ENCODE peak calls at places on chromosomes 6 and 20, in six cellular contexts. One of them, this sample, is unnamed.

GRCh38 chr6:68958327-68958726 is 323.2 kb downstream of the ADGRB3 start:
- DNase-seq in testis: no peak
- DNase-seq in ovary: no peak
- DNase-seq in neural progenitor cell: no peak
- DNase-seq in tibial artery: no peak
- DNase-seq in adrenal gland: no peak
- DNase-seq in this sample: no peak

GRCh38 chr20:42740191-42740870 is 449.4 kb downstream of the PTPRT start:
- DNase-seq in tibial artery: no peak
- DNase-seq in neural progenitor cell: no peak
- DNase-seq in ovary: no peak
- DNase-seq in adrenal gland: no peak
- DNase-seq in testis: no peak
- DNase-seq in this sample: no peak

GRCh38 chr6:43217351-43217750 is 11.9 kb downstream of the DNPH1 start:
- DNase-seq in testis: no peak
- DNase-seq in neural progenitor cell: no peak
- DNase-seq in ovary: no peak
- DNase-seq in tibial artery: peak
- DNase-seq in adrenal gland: no peak
- DNase-seq in this sample: no peak

GRCh38 chr6:45677381-45677992 is 299.8 kb upstream of the SUPT3H start:
- DNase-seq in neural progenitor cell: no peak
- DNase-seq in testis: peak
- DNase-seq in ovary: no peak
- DNase-seq in adrenal gland: peak
- DNase-seq in tibial artery: no peak
- DNase-seq in this sample: peak

GRCh38 chr6:11889574-11889973 is 111.0 kb upstream of the ADTRP start:
- DNase-seq in testis: no peak
- DNase-seq in adrenal gland: no peak
- DNase-seq in neural progenitor cell: no peak
- DNase-seq in tibial artery: no peak
- DNase-seq in ovary: no peak
- DNase-seq in this sample: no peak

GRCh38 chr20:42887281-42887680 is 302.4 kb downstream of the PTPRT start:
- DNase-seq in neural progenitor cell: no peak
- DNase-seq in ovary: no peak
- DNase-seq in testis: no peak
- DNase-seq in adrenal gland: no peak
- DNase-seq in tibial artery: no peak
- DNase-seq in this sample: no peak

GRCh38 chr6:102660288-102660687 is 1266.8 kb downstream of the GRIK2 start:
- DNase-seq in neural progenitor cell: no peak
- DNase-seq in testis: no peak
- DNase-seq in adrenal gland: no peak
- DNase-seq in ovary: no peak
- DNase-seq in tibial artery: no peak
- DNase-seq in this sample: no peak

GRCh38 chr20:19757973-19758887 is at the start of gene RIN2:
- DNase-seq in tibial artery: peak
- DNase-seq in testis: peak
- DNase-seq in neural progenitor cell: peak
- DNase-seq in adrenal gland: peak
- DNase-seq in ovary: peak
- DNase-seq in this sample: peak

GRCh38 chr6:127924440-127924839 is 23.6 kb upstream of the THEMIS start:
- DNase-seq in adrenal gland: no peak
- DNase-seq in ovary: no peak
- DNase-seq in neural progenitor cell: no peak
- DNase-seq in testis: no peak
- DNase-seq in tibial artery: no peak
- DNase-seq in this sample: no peak

GRCh38 chr20:24363031-24363430 is 106.4 kb upstream of the SYNDIG1 start:
- DNase-seq in adrenal gland: no peak
- DNase-seq in tibial artery: no peak
- DNase-seq in ovary: no peak
- DNase-seq in testis: no peak
- DNase-seq in neural progenitor cell: no peak
- DNase-seq in this sample: no peak

GRCh38 chr20:45042978-45043377 is 57.9 kb downstream of the KCNS1 start:
- DNase-seq in adrenal gland: no peak
- DNase-seq in neural progenitor cell: no peak
- DNase-seq in tibial artery: no peak
- DNase-seq in ovary: no peak
- DNase-seq in testis: no peak
- DNase-seq in this sample: no peak

GRCh38 chr6:53209681-53210080 is 61.0 kb upstream of the GCM1 start:
- DNase-seq in ovary: no peak
- DNase-seq in tibial artery: no peak
- DNase-seq in testis: no peak
- DNase-seq in adrenal gland: no peak
- DNase-seq in neural progenitor cell: no peak
- DNase-seq in this sample: peak

GRCh38 chr6:87287251-87287650 is 35.1 kb upstream of the SMIM8 start:
- DNase-seq in tibial artery: no peak
- DNase-seq in adrenal gland: no peak
- DNase-seq in testis: no peak
- DNase-seq in ovary: no peak
- DNase-seq in neural progenitor cell: no peak
- DNase-seq in this sample: no peak

GRCh38 chr20:54475334-54476287 is at the start of gene DOK5:
- DNase-seq in neural progenitor cell: peak
- DNase-seq in tibial artery: no peak
- DNase-seq in ovary: no peak
- DNase-seq in testis: peak
- DNase-seq in adrenal gland: no peak
- DNase-seq in this sample: no peak

GRCh38 chr6:111818539-111819226 is 54.6 kb downstream of the FYN start:
- DNase-seq in tibial artery: no peak
- DNase-seq in adrenal gland: no peak
- DNase-seq in ovary: no peak
- DNase-seq in testis: no peak
- DNase-seq in neural progenitor cell: no peak
- DNase-seq in this sample: no peak

GRCh38 chr6:165967768-165968408 is 199.8 kb downstream of the TBXT start:
- DNase-seq in neural progenitor cell: no peak
- DNase-seq in ovary: no peak
- DNase-seq in adrenal gland: no peak
- DNase-seq in tibial artery: no peak
- DNase-seq in testis: no peak
- DNase-seq in this sample: no peak

GRCh38 chr6:72939029-72939428 is 286.3 kb downstream of the KHDC1L start:
- DNase-seq in neural progenitor cell: no peak
- DNase-seq in testis: no peak
- DNase-seq in tibial artery: peak
- DNase-seq in adrenal gland: no peak
- DNase-seq in ovary: no peak
- DNase-seq in this sample: no peak

GRCh38 chr6:64685401-64685800 is 1021.6 kb downstream of the EYS start:
- DNase-seq in neural progenitor cell: no peak
- DNase-seq in ovary: no peak
- DNase-seq in tibial artery: no peak
- DNase-seq in testis: no peak
- DNase-seq in adrenal gland: no peak
- DNase-seq in this sample: no peak

GRCh38 chr20:32483351-32484220 is 101.5 kb downstream of the NOL4L start:
- DNase-seq in adrenal gland: peak
- DNase-seq in tibial artery: no peak
- DNase-seq in ovary: peak
- DNase-seq in neural progenitor cell: peak
- DNase-seq in testis: peak
- DNase-seq in this sample: peak
- TF ChIP-seq CTCF in adrenal gland: no peak
- TF ChIP-seq CTCF in tibial artery: no peak
- TF ChIP-seq CTCF in ovary: no peak
- TF ChIP-seq CTCF in neural progenitor cell: no peak
- TF ChIP-seq CTCF in testis: no peak
- TF ChIP-seq CTCF in this sample: peak

DNA sequence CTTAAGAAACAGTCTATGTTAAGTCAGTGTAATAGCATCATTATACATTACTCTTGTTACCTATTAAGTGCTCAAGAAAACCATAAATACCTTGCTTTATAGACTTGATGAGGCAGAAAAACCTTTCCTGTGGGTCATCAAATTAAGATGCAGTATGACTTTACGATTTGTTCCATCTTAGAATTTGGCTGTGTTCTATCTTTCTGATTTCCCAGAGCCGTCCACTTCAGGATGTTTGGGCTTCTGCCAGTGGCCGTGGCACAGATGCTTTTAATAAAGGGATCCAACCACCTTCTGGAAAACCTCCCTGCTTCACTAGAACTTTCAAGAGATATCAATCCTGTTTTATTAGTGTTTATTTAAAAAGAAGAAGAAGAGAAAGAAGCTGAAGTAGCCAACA is 71.2 kb downstream of the PDE7B start:
- DNase-seq in testis: no peak
- DNase-seq in adrenal gland: no peak
- DNase-seq in neural progenitor cell: no peak
- DNase-seq in ovary: no peak
- DNase-seq in tibial artery: no peak
- DNase-seq in this sample: no peak
- H3K4me3 ChIP-seq in testis: no peak
- H3K4me3 ChIP-seq in adrenal gland: no peak
- H3K4me3 ChIP-seq in neural progenitor cell: no peak
- H3K4me3 ChIP-seq in ovary: no peak
- H3K4me3 ChIP-seq in tibial artery: no peak
- H3K4me3 ChIP-seq in this sample: no peak

GRCh38 chr6:35972471-35972985 is 51.6 kb upstream of the SRPK1 start:
- DNase-seq in ovary: no peak
- DNase-seq in tibial artery: no peak
- DNase-seq in neural progenitor cell: peak
- DNase-seq in testis: peak
- DNase-seq in adrenal gland: no peak
- DNase-seq in this sample: no peak
- TF ChIP-seq CTCF in ovary: no peak
- TF ChIP-seq CTCF in tibial artery: no peak
- TF ChIP-seq CTCF in neural progenitor cell: peak
- TF ChIP-seq CTCF in testis: no peak
- TF ChIP-seq CTCF in adrenal gland: no peak
- TF ChIP-seq CTCF in this sample: no peak

GRCh38 chr6:6592836-6593235 is 4.3 kb downstream of the LY86 start:
- DNase-seq in neural progenitor cell: no peak
- DNase-seq in testis: no peak
- DNase-seq in ovary: no peak
- DNase-seq in adrenal gland: no peak
- DNase-seq in tibial artery: no peak
- DNase-seq in this sample: no peak
- H3K4me3 ChIP-seq in neural progenitor cell: no peak
- H3K4me3 ChIP-seq in testis: no peak
- H3K4me3 ChIP-seq in ovary: no peak
- H3K4me3 ChIP-seq in adrenal gland: no peak
- H3K4me3 ChIP-seq in tibial artery: no peak
- H3K4me3 ChIP-seq in this sample: no peak

DNA sequence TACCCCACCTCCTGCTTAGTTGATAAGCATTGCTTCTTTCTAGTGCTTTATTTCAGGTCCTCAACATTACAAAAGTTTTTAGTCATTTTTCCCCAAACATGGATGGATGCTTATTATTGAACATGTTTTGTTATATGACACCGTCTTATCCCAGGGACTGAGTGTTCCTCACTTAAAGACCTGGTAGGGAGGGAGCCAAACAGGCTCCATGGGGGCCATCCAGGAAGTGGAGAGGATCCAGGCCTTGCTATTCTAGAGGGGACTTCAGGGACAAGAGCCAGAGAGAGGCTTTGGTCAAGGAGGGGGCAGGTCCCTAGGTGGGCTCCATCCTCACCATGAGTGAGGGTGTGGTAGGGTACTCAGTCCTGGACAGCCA is 7.4 kb downstream of the SLC32A1 start:
- DNase-seq in adrenal gland: no peak
- DNase-seq in ovary: no peak
- DNase-seq in testis: no peak
- DNase-seq in neural progenitor cell: no peak
- DNase-seq in tibial artery: no peak
- DNase-seq in this sample: no peak
- TF ChIP-seq CTCF in adrenal gland: peak
- TF ChIP-seq CTCF in ovary: no peak
- TF ChIP-seq CTCF in testis: no peak
- TF ChIP-seq CTCF in neural progenitor cell: no peak
- TF ChIP-seq CTCF in tibial artery: no peak
- TF ChIP-seq CTCF in this sample: no peak

DNA sequence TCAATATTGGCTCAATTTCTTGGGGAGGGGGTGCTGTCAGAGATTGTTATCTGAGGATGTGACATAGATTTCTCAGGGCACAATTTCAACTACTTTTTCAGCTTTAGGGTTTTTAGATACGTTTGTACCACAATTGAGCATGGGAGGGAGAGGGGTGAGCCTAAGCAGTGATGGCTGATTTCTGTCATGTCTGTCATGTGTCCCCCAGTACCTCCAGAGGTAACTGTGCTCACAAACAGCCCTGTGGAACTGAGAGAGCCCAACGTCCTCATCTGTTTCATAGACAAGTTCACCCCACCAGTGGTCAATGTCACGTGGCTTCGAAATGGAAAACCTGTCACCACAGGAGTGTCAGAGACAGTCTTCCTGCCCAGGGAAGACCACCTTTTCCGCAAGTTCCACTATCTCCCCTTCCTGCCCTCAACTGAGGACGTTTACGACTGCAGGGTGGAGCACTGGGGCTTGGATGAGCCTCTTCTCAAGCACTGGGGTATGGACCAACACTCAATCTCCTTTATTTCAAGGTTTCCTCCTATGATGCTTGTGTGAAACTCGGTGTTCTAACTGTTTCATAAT is 3.4 kb downstream of the HLA-DRA start:
- DNase-seq in ovary: no peak
- DNase-seq in testis: no peak
- DNase-seq in tibial artery: no peak
- DNase-seq in adrenal gland: no peak
- DNase-seq in neural progenitor cell: no peak
- DNase-seq in this sample: no peak
- H3K4me3 ChIP-seq in ovary: no peak
- H3K4me3 ChIP-seq in testis: no peak
- H3K4me3 ChIP-seq in tibial artery: no peak
- H3K4me3 ChIP-seq in adrenal gland: no peak
- H3K4me3 ChIP-seq in neural progenitor cell: no peak
- H3K4me3 ChIP-seq in this sample: no peak

This sample was measured in LNCaP clone FGC.